ENCODE peak calls at places on chromosomes 2 and 18, in seven cellular contexts. E is transverse colon, Y is A549, O is body of pancreas, D is tibial nerve, B is suprapubic skin, Q is fibroblast of lung. H is an unnamed sample.

GRCh38 chr2:224211821-224212220 is 172.7 kb upstream of the SERPINE2 start:
- DNase-seq in E (no peak), Y (no peak), O (no peak), D (no peak), B (no peak), Q (peak), H (no peak)

GRCh38 chr18:27656167-27656778 is 471.2 kb upstream of the CHST9 start:
- DNase-seq in E (no peak), Y (peak), O (no peak), D (no peak), B (no peak), Q (peak), H (no peak)

GRCh38 chr18:42053188-42053781 is 98.3 kb downstream of the PIK3C3 start:
- DNase-seq in E (peak), Y (peak), O (peak), D (peak), B (no peak), Q (peak), H (no peak)

GRCh38 chr2:111990856-111991255 is 64.2 kb upstream of the TMEM87B start:
- DNase-seq in E (no peak), Y (no peak), O (no peak), D (no peak), B (no peak), Q (no peak), H (no peak)

GRCh38 chr2:192195548-192196418 is 1.1 kb upstream of the TMEFF2 start:
- DNase-seq in E (no peak), Y (peak), O (peak), D (no peak), B (peak), Q (peak), H (peak)

GRCh38 chr2:27123302-27124150 is at the start of gene ABHD1:
- DNase-seq in E (peak), Y (peak), O (peak), D (peak), B (no peak), Q (peak), H (peak)

GRCh38 chr2:129876576-129876975 is 102.9 kb upstream of the RAB6C start:
- DNase-seq in E (no peak), Y (no peak), O (no peak), D (no peak), B (no peak), Q (no peak), H (no peak)

GRCh38 chr18:32549248-32549842 is 78.7 kb upstream of the GAREM1 start:
- DNase-seq in E (peak), Y (peak), O (peak), D (peak), B (no peak), Q (peak), H (no peak)

GRCh38 chr18:12744103-12744502 is 41.3 kb downstream of the PSMG2 start:
- DNase-seq in E (no peak), Y (peak), O (no peak), D (no peak), B (no peak), Q (peak), H (no peak)

GRCh38 chr18:32698148-32698547 is 74.7 kb downstream of the KLHL14 start:
- DNase-seq in E (no peak), Y (no peak), O (no peak), D (no peak), B (no peak), Q (no peak), H (no peak)

GRCh38 chr18:59308201-59309014 is 10.0 kb downstream of the CPLX4 start:
- DNase-seq in E (peak), Y (peak), O (peak), D (peak), B (peak), Q (peak), H (peak)

GRCh38 chr2:24926602-24927252 is 6.7 kb upstream of the ADCY3 start:
- DNase-seq in E (peak), Y (no peak), O (peak), D (peak), B (peak), Q (peak), H (peak)

GRCh38 chr18:79585395-79586370 is 93.9 kb upstream of the CTDP1 start:
- DNase-seq in E (peak), Y (no peak), O (peak), D (no peak), B (peak), Q (no peak), H (peak)

GRCh38 chr2:69625078-69625788 is 18.3 kb downstream of the AAK1 start:
- DNase-seq in E (no peak), Y (no peak), O (no peak), D (no peak), B (no peak), Q (no peak), H (no peak)

GRCh38 chr18:54775686-54776085 is 52.6 kb upstream of the RAB27B start:
- DNase-seq in E (no peak), Y (peak), O (peak), D (no peak), B (no peak), Q (peak), H (no peak)

GRCh38 chr18:54777118-54777791 is 51.0 kb upstream of the RAB27B start:
- DNase-seq in E (no peak), Y (peak), O (no peak), D (no peak), B (no peak), Q (no peak), H (no peak)

GRCh38 chr18:54774423-54774822 is 53.9 kb upstream of the RAB27B start:
- DNase-seq in E (no peak), Y (no peak), O (no peak), D (no peak), B (no peak), Q (peak), H (no peak)

GRCh38 chr18:54776282-54776977 is 51.8 kb upstream of the RAB27B start:
- DNase-seq in E (no peak), Y (peak), O (peak), D (peak), B (no peak), Q (peak), H (no peak)

GRCh38 chr18:54774971-54775665 is 53.2 kb upstream of the RAB27B start:
- DNase-seq in E (no peak), Y (no peak), O (peak), D (no peak), B (no peak), Q (peak), H (no peak)
- H3K27ac ChIP-seq in E (peak), Y (peak), O (peak), D (no peak), B (no peak), Q (peak), H (no peak)

GRCh38 chr2:240389302-240389805 is 46.1 kb upstream of the GPC1 start:
- DNase-seq in E (no peak), Y (no peak), O (peak), D (no peak), B (peak), Q (no peak), H (peak)
- H3K4me3 ChIP-seq in E (no peak), Y (no peak), O (no peak), D (no peak), B (no peak), Q (no peak), H (no peak)

GRCh38 chr2:20615466-20616241 is 35.2 kb downstream of the HS1BP3 start:
- DNase-seq in E (no peak), Y (no peak), O (no peak), D (no peak), B (peak), Q (no peak), H (peak)

GRCh38 chr2:20618468-20618885 is 32.4 kb downstream of the HS1BP3 start:
- DNase-seq in E (peak), Y (no peak), O (no peak), D (no peak), B (peak), Q (no peak), H (peak)

GRCh38 chr2:20616341-20616871 is 34.5 kb downstream of the HS1BP3 start:
- DNase-seq in E (no peak), Y (no peak), O (no peak), D (no peak), B (peak), Q (no peak), H (peak)

GRCh38 chr2:20617892-20618467 is 32.9 kb downstream of the HS1BP3 start:
- DNase-seq in E (peak), Y (peak), O (peak), D (peak), B (peak), Q (peak), H (peak)

DNA sequence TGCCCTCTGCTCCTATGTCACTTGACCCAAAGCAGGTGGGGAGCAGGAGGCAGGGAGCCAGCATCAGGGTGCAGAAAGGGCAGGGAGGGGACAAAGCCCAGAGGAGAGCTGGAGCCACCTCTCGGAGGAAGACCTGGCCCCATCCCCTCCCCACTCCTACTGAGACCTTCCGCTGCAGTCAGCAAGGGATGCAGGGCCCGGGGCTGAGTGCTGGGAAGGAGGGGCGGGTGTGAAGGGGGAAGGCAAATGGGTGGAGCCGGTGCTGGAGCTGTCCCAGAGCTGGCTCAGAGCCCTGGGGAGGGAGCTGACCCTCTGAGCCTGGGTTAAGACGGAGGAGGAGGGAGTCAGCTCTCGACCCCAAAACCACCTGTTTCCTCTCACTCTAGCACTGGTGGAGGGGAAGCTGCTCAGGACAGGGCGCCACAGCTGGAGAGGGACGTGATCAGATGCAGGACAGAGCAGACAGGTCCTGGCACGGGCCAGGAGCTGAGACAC is 33.8 kb downstream of the HS1BP3 start:
- DNase-seq in E (peak), Y (no peak), O (peak), D (peak), B (peak), Q (no peak), H (peak)
- H3K27ac ChIP-seq in E (peak), Y (peak), O (peak), D (peak), B (peak), Q (peak), H (peak)

DNA sequence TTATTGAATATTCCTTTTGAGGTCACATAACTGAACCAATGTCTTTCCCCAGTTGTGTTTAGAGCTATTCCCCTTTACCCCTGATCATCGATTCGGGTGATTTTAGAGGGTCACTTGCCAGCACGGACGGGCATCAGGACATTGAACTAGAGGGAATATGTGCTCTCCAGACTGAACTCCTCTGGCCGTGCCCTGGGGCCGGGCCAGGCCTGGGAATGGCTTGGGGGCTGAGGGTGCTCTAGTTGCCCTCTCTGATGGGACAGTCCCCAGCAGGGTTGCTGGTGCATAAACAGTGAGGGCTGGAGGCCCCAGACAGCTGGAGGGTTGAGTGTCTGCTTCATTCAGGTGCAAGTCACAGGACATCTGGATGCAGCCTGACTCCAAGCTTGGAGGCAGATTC is 90.7 kb downstream of the SMIM21 start:
- DNase-seq in E (no peak), Y (no peak), O (no peak), D (no peak), B (no peak), Q (no peak), H (no peak)
- H3K4me3 ChIP-seq in E (no peak), Y (no peak), O (no peak), D (no peak), B (no peak), Q (no peak), H (no peak)

GRCh38 chr2:33278245-33278943 is 198.1 kb upstream of the RASGRP3 start:
- DNase-seq in E (no peak), Y (no peak), O (no peak), D (peak), B (no peak), Q (no peak), H (no peak)

GRCh38 chr2:33274524-33274923 is 201.9 kb upstream of the RASGRP3 start:
- DNase-seq in E (no peak), Y (no peak), O (no peak), D (no peak), B (no peak), Q (no peak), H (no peak)

GRCh38 chr2:33273479-33273878 is 203.0 kb upstream of the RASGRP3 start:
- DNase-seq in E (no peak), Y (no peak), O (no peak), D (no peak), B (no peak), Q (no peak), H (no peak)

GRCh38 chr2:33275689-33276444 is 200.6 kb upstream of the RASGRP3 start:
- DNase-seq in E (no peak), Y (peak), O (peak), D (no peak), B (peak), Q (peak), H (peak)

GRCh38 chr2:33276868-33277503 is 199.5 kb upstream of the RASGRP3 start:
- DNase-seq in E (no peak), Y (no peak), O (no peak), D (no peak), B (no peak), Q (no peak), H (no peak)
- H3K27ac ChIP-seq in E (no peak), Y (peak), O (no peak), D (no peak), B (peak), Q (no peak), H (peak)

GRCh38 chr2:100392715-100393114 is 24.8 kb downstream of the CHST10 start:
- DNase-seq in E (no peak), Y (no peak), O (no peak), D (no peak), B (no peak), Q (no peak), H (no peak)

GRCh38 chr2:100395532-100396350 is 21.7 kb downstream of the CHST10 start:
- DNase-seq in E (no peak), Y (no peak), O (no peak), D (no peak), B (no peak), Q (no peak), H (no peak)

GRCh38 chr2:100391735-100392515 is 25.5 kb downstream of the CHST10 start:
- DNase-seq in E (no peak), Y (no peak), O (no peak), D (no peak), B (no peak), Q (no peak), H (no peak)

GRCh38 chr2:100393362-100393761 is 24.1 kb downstream of the CHST10 start:
- DNase-seq in E (no peak), Y (no peak), O (no peak), D (no peak), B (no peak), Q (no peak), H (no peak)

DNA sequence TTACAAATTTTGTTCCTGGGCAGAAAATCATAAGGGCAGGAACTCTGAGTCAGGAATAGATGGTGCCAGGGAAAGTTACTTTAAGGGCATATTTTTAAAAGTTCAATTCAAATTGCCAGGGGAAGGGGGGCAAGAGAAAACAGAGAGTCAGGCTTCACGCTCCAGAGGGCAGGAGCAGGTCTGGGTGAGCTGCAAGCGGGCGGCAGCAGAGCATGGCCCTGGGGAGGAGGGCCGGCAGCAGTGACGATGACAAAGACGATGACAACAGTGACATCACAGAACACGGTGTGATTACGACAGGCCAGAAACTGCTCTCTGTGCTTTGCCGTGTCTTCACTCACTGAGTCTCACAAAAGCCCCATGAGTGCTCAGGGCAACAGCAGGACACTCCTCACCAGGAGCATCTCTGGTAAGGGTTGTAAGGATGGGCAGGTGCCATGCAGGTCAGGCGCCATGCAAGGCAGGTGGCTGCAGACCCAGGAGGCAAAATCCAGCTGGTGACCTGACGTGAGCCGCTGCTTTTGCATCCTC is 23.3 kb downstream of the CHST10 start:
- DNase-seq in E (no peak), Y (no peak), O (no peak), D (no peak), B (no peak), Q (no peak), H (no peak)
- H3K4me3 ChIP-seq in E (no peak), Y (no peak), O (no peak), D (no peak), B (no peak), Q (no peak), H (no peak)

H was measured in aorta.